ENCODE peak calls at places on chromosomes 5 and 9, in seven cellular contexts. Q is fibroblast of the aortic adventitia; W is stomach; F is CD8-positive, alpha-beta T cell; P is AG04449; Z is tibial artery; B is upper lobe of right lung. J is an unnamed sample.

GRCh38 chr5:134026521-134027202 is 21.9 kb upstream of the VDAC1 start:
- DNase-seq in Q (peak), W (peak), F (peak), P (no peak), Z (peak), B (no peak), J (peak)

GRCh38 chr5:103122242-103122641 is 2.1 kb downstream of the PPIP5K2 start:
- DNase-seq in Q (no peak), W (no peak), F (no peak), P (no peak), Z (no peak), B (no peak), J (no peak)

GRCh38 chr9:131984564-131984963 is 95.1 kb downstream of the MED27 start:
- DNase-seq in Q (no peak), W (no peak), F (no peak), P (no peak), Z (no peak), B (no peak), J (no peak)

GRCh38 chr5:116013207-116013777 is 19.0 kb upstream of the ARL14EPL start:
- DNase-seq in Q (peak), W (no peak), F (no peak), P (no peak), Z (no peak), B (no peak), J (no peak)

GRCh38 chr5:58963361-58963760 is 380.5 kb downstream of the RAB3C start:
- DNase-seq in Q (no peak), W (no peak), F (no peak), P (no peak), Z (no peak), B (no peak), J (no peak)

GRCh38 chr9:114958021-114958846 is 27.8 kb upstream of the TNFSF8 start:
- DNase-seq in Q (peak), W (no peak), F (no peak), P (no peak), Z (peak), B (peak), J (no peak)

GRCh38 chr9:4796988-4797956 is 4.5 kb downstream of the RCL1 start:
- DNase-seq in Q (peak), W (no peak), F (no peak), P (no peak), Z (no peak), B (no peak), J (no peak)

GRCh38 chr5:7878381-7878873 is 9.5 kb downstream of the MTRR start:
- DNase-seq in Q (peak), W (no peak), F (no peak), P (no peak), Z (no peak), B (no peak), J (no peak)

GRCh38 chr5:6660704-6661103 is 27.5 kb downstream of the SRD5A1 start:
- DNase-seq in Q (no peak), W (no peak), F (no peak), P (no peak), Z (no peak), B (no peak), J (no peak)

GRCh38 chr5:119328753-119329602 is 26.8 kb upstream of the TNFAIP8 start:
- DNase-seq in Q (peak), W (no peak), F (peak), P (peak), Z (no peak), B (no peak), J (peak)

GRCh38 chr5:9681706-9682105 is 51.6 kb upstream of the TAS2R1 start:
- DNase-seq in Q (no peak), W (no peak), F (no peak), P (no peak), Z (no peak), B (no peak), J (no peak)

GRCh38 chr5:147906326-147907095 is at the start of gene C5orf46:
- DNase-seq in Q (peak), W (no peak), F (no peak), P (no peak), Z (no peak), B (no peak), J (no peak)

GRCh38 chr5:179486596-179487051 is 63.7 kb upstream of the RUFY1 start:
- DNase-seq in Q (no peak), W (no peak), F (no peak), P (no peak), Z (no peak), B (no peak), J (no peak)

GRCh38 chr5:84885479-84886258 is 501.0 kb upstream of the EDIL3 start:
- DNase-seq in Q (peak), W (no peak), F (no peak), P (peak), Z (no peak), B (no peak), J (no peak)

GRCh38 chr5:135242021-135242480 is 157.0 kb downstream of the MACROH2A1 start:
- DNase-seq in Q (peak), W (peak), F (no peak), P (peak), Z (peak), B (peak), J (no peak)

GRCh38 chr9:131257266-131258025 is 18.9 kb downstream of the FAM78A start:
- DNase-seq in Q (no peak), W (no peak), F (no peak), P (no peak), Z (no peak), B (no peak), J (no peak)

GRCh38 chr5:932628-933250 is 40.1 kb downstream of the TRIP13 start:
- DNase-seq in Q (peak), W (peak), F (no peak), P (no peak), Z (no peak), B (peak), J (no peak)

GRCh38 chr5:173278172-173278571 is 43.2 kb upstream of the NKX2-5 start:
- DNase-seq in Q (peak), W (no peak), F (no peak), P (no peak), Z (no peak), B (no peak), J (no peak)

GRCh38 chr9:111449705-111450104 is 34.5 kb downstream of the ECPAS start:
- DNase-seq in Q (no peak), W (no peak), F (no peak), P (no peak), Z (no peak), B (no peak), J (no peak)
- TF ChIP-seq CTCF in Q (no peak), W (no peak), F (no peak), P (no peak), Z (no peak), B (no peak), J (no peak)

DNA sequence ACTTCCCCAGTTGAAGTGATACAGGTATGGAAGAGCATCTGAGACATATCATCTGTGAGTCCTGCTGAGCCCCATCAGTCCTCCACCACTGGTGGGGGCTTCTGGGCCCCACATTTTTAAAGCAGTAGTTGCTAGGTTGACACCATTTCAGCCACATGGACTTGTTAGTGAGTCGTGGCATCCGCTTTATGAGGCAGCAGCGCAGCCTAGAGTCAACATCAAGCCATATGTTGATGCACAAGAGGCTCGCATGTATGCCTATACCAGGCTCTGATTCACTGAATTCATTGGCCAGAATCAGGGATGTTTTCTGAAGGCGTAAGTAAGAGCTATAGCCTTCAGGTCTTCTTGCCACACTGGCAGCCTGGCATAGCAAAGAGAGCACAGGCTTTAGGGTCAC is 26.8 kb downstream of the ZNF346 start:
- DNase-seq in Q (no peak), W (no peak), F (no peak), P (no peak), Z (no peak), B (no peak), J (no peak)
- TF ChIP-seq CTCF in Q (no peak), W (no peak), F (no peak), P (no peak), Z (no peak), B (no peak), J (no peak)

GRCh38 chr9:137461663-137462395 is 2.7 kb upstream of the NSMF start:
- DNase-seq in Q (no peak), W (peak), F (peak), P (no peak), Z (peak), B (peak), J (no peak)
- TF ChIP-seq CTCF in Q (no peak), W (no peak), F (no peak), P (no peak), Z (no peak), B (no peak), J (no peak)

GRCh38 chr5:125228358-125228757 is 481.9 kb upstream of the ZNF608 start:
- DNase-seq in Q (no peak), W (no peak), F (no peak), P (no peak), Z (no peak), B (no peak), J (no peak)

GRCh38 chr5:125229556-125229955 is 483.1 kb upstream of the ZNF608 start:
- DNase-seq in Q (no peak), W (no peak), F (no peak), P (no peak), Z (no peak), B (no peak), J (no peak)

GRCh38 chr5:125226825-125227224 is 480.4 kb upstream of the ZNF608 start:
- DNase-seq in Q (no peak), W (no peak), F (no peak), P (no peak), Z (no peak), B (no peak), J (no peak)

GRCh38 chr5:125225424-125225823 is 479.0 kb upstream of the ZNF608 start:
- DNase-seq in Q (no peak), W (no peak), F (no peak), P (no peak), Z (no peak), B (no peak), J (no peak)

DNA sequence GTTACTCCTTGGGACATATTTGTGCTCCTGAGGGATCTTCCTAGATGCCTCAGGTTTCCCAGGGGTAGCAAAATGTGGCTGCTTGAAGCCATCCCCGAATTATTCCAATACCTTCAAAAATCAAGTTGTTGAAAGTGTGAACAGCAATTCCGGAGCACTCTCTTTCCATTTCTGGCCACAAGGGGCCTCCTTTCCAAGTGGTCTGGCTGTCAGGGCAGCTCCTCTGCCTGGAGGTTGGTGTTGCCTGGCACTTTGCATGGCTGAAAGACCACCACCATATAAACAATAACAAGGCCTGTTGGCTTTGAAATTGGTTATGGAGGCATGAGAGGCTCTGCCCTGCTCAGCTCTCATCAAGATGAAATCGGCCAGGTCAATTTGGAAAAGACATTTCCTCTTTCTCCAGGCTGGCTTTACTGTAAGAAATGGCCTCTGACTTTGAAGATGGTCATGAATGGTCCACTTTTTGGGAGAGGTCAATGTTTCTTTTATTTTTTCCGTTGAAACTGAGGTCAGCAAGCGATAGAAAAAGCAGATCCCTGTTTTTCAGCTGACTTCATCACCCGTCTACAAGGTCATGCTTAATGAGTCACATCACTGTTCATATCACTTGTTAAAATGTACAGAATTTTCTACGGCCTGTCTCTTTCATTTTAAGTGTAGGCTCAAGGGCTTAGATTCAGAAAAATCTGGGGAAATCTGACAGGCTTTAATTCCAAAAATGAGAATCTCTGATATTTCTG is 481.1 kb upstream of the ZNF608 start:
- DNase-seq in Q (peak), W (no peak), F (no peak), P (no peak), Z (no peak), B (no peak), J (no peak)
- TF ChIP-seq CTCF in Q (peak), W (no peak), F (no peak), P (peak), Z (no peak), B (no peak), J (peak)

GRCh38 chr5:180799194-180799593 is 3.4 kb downstream of the MGAT1 start:
- DNase-seq in Q (no peak), W (peak), F (no peak), P (no peak), Z (peak), B (no peak), J (no peak)
- TF ChIP-seq CTCF in Q (peak), W (no peak), F (no peak), P (no peak), Z (no peak), B (peak), J (peak)

DNA sequence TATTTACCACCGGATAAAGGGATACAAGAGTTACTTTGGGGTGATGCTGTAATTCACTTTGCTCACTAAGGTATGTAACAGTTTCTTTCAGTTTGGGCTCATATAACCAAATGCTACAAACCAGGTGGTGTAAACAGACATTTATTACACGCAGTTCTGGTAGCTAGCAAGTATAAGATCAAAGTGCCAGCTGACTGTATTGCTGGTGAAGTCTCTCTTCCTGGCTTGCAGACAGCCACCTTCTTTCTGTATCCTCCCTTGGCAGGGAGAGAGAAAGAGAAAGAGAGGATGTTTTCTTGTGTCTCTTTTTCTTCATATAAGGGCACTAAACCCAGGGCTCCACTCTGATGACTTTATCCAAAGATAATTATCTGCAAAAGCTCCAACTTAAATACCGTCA is 552.5 kb upstream of the FTMT start:
- DNase-seq in Q (no peak), W (no peak), F (no peak), P (no peak), Z (no peak), B (no peak), J (no peak)
- TF ChIP-seq CTCF in Q (no peak), W (no peak), F (no peak), P (no peak), Z (no peak), B (no peak), J (no peak)

GRCh38 chr9:120932086-120932818 is 5.7 kb upstream of the TRAF1 start:
- DNase-seq in Q (no peak), W (peak), F (no peak), P (no peak), Z (no peak), B (no peak), J (no peak)
- TF ChIP-seq CTCF in Q (no peak), W (no peak), F (no peak), P (no peak), Z (no peak), B (no peak), J (no peak)

GRCh38 chr9:129102791-129103594 is 7.6 kb downstream of the CRAT start:
- DNase-seq in Q (peak), W (peak), F (no peak), P (no peak), Z (no peak), B (no peak), J (no peak)
- TF ChIP-seq CTCF in Q (peak), W (no peak), F (no peak), P (peak), Z (peak), B (peak), J (peak)

DNA sequence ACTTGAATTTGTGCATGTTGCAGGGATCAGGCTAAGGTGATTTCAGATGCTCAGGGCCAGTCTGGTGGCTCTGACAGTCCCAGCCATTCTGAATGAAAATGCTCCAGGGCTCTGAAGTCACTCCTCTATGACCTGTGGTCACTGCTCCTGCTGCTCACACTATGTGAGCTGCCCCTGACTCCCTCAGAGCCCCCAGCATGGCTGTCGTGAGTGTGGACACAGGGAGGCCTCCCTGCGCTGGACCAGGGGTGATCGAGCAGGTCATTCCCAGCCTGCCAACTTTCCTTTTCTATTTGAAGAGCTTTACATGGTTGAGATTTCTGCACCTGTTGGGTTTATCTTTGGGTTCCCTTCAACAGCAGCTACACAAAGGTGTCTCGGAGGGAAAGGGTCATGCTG is 74.5 kb downstream of the WNK2 start:
- DNase-seq in Q (no peak), W (peak), F (no peak), P (no peak), Z (no peak), B (no peak), J (no peak)
- TF ChIP-seq CTCF in Q (no peak), W (no peak), F (no peak), P (no peak), Z (no peak), B (no peak), J (no peak)

GRCh38 chr9:104987743-104988142 is 59.8 kb upstream of the ABCA1 start:
- DNase-seq in Q (no peak), W (no peak), F (no peak), P (no peak), Z (no peak), B (no peak), J (no peak)
- TF ChIP-seq CTCF in Q (no peak), W (no peak), F (no peak), P (no peak), Z (no peak), B (no peak), J (no peak)